ENCODE peak calls at places on chromosomes 2 and 18, in six cellular contexts. X is upper lobe of right lung, R is heart right ventricle, W is HCT116, I is IMR-90, P is PC-3. E is an unnamed sample. For H3K4me1, the result is how much of the 10 kb centered on the place peaks cover.

GRCh38 chr18:33577688-33578370 is at the start of gene ASXL3:
- DNase-seq in W (no peak), X (peak), R (peak), P (no peak), I (no peak), E (no peak)

GRCh38 chr2:217903859-217904613 is 98.8 kb downstream of the TNS1 start:
- DNase-seq in P (no peak), X (peak), W (no peak), I (peak), R (peak), E (no peak)

GRCh38 chr2:121376851-121377250 is 91.8 kb upstream of the TFCP2L1 start:
- DNase-seq in I (peak), X (no peak), W (no peak), P (no peak), R (no peak), E (no peak)

GRCh38 chr18:13524054-13524453 is 202.3 kb downstream of the FAM210A start:
- DNase-seq in I (no peak), R (no peak), P (no peak), W (no peak), X (no peak), E (no peak)

GRCh38 chr2:105184420-105184819 is 57.1 kb upstream of the GPR45 start:
- DNase-seq in R (no peak), P (no peak), X (no peak), W (no peak), I (no peak), E (no peak)

GRCh38 chr2:64854773-64855237 is 134.4 kb upstream of the SLC1A4 start:
- DNase-seq in W (no peak), P (no peak), I (peak), X (no peak), R (peak), E (no peak)

GRCh38 chr2:10303174-10303633 is 500 bp downstream of the HPCAL1 start:
- DNase-seq in W (no peak), R (no peak), X (no peak), P (no peak), I (no peak), E (no peak)

GRCh38 chr18:36212301-36212977 is 25.1 kb downstream of the MOCOS start:
- DNase-seq in R (no peak), X (no peak), W (no peak), P (no peak), I (peak), E (no peak)

GRCh38 chr2:99166218-99166617 is 11.5 kb downstream of the LIPT1 start:
- DNase-seq in W (no peak), X (no peak), R (no peak), I (no peak), P (no peak), E (no peak)

GRCh38 chr18:8507361-8507760 is 101.9 kb upstream of the RAB12 start:
- DNase-seq in X (no peak), R (no peak), W (peak), I (peak), P (no peak), E (no peak)

GRCh38 chr2:46297546-46298271 is 502 bp downstream of the EPAS1 start:
- DNase-seq in R (peak), P (peak), W (no peak), I (no peak), X (peak), E (peak)

GRCh38 chr2:231680284-231680991 is 27.9 kb upstream of the PTMA start:
- DNase-seq in W (no peak), P (peak), R (peak), X (peak), I (no peak), E (no peak)

GRCh38 chr18:31105733-31106132 is 3.5 kb upstream of the DSC2 start:
- DNase-seq in I (no peak), R (no peak), W (no peak), X (no peak), P (no peak), E (no peak)

GRCh38 chr2:7237476-7237875 is 320.3 kb downstream of the RNF144A start:
- DNase-seq in W (no peak), R (no peak), I (no peak), X (no peak), P (no peak), E (no peak)

GRCh38 chr2:152115952-152116351 is 17.1 kb upstream of the CACNB4 start:
- DNase-seq in W (no peak), I (no peak), P (peak), X (no peak), R (no peak), E (no peak)

GRCh38 chr18:77249583-77250500 is at the start of gene GALR1:
- DNase-seq in R (no peak), I (no peak), X (no peak), W (no peak), P (no peak), E (no peak)

GRCh38 chr18:29191263-29191662 is 1014.3 kb upstream of the CDH2 start:
- DNase-seq in X (no peak), W (no peak), R (no peak), I (peak), P (peak), E (no peak)

GRCh38 chr18:48534364-48534763 is 4.5 kb upstream of the CTIF start:
- DNase-seq in I (peak), P (no peak), R (no peak), W (no peak), X (no peak), E (no peak)

GRCh38 chr2:184463866-184464248 is 134.5 kb upstream of the ZNF804A start:
- DNase-seq in I (no peak), P (no peak), R (no peak), X (no peak), W (no peak), E (no peak)

GRCh38 chr2:59182249-59182648 is 941.1 kb upstream of the FANCL start:
- DNase-seq in X (no peak), W (no peak), I (peak), P (peak), R (no peak), E (no peak)

GRCh38 chr2:215775106-215775505 is 238.2 kb downstream of the MREG start:
- DNase-seq in I (no peak), X (no peak), P (no peak), W (no peak), R (no peak), E (no peak)

GRCh38 chr18:62500966-62501591 is 21.7 kb upstream of the ZCCHC2 start:
- DNase-seq in P (no peak), I (no peak), R (no peak), W (no peak), X (no peak), E (no peak)

GRCh38 chr2:95348609-95349567 is 51.7 kb downstream of the KCNIP3 start:
- DNase-seq in P (no peak), X (no peak), I (peak), W (no peak), R (no peak), E (no peak)

GRCh38 chr18:22827216-22827615 is 105.9 kb upstream of the RBBP8 start:
- DNase-seq in R (no peak), X (no peak), I (peak), P (peak), W (no peak), E (no peak)

GRCh38 chr2:25258814-25259743 is 82.6 kb downstream of the DNMT3A start:
- DNase-seq in R (no peak), W (no peak), X (no peak), P (no peak), I (no peak), E (no peak)

GRCh38 chr18:48390641-48391040 is 18.5 kb downstream of the ZBTB7C start:
- DNase-seq in P (no peak), W (no peak), R (no peak), I (no peak), X (no peak), E (no peak)

GRCh38 chr2:132581917-132582316 is 88.1 kb downstream of the LYPD1 start:
- DNase-seq in P (peak), I (no peak), W (no peak), X (no peak), R (no peak), E (no peak)

GRCh38 chr2:99645960-99646359 is 156.1 kb upstream of the REV1 start:
- DNase-seq in I (no peak), X (no peak), W (no peak), R (no peak), P (no peak), E (no peak)

GRCh38 chr2:83686863-83687262 is 772.2 kb downstream of the SUCLG1 start:
- DNase-seq in X (no peak), I (no peak), W (no peak), R (no peak), P (no peak), E (no peak)

GRCh38 chr18:1463981-1464380 is 559.3 kb downstream of the ADCYAP1 start:
- DNase-seq in W (no peak), X (no peak), R (no peak), P (no peak), I (no peak), E (no peak)

GRCh38 chr18:59344990-59345389 is 14.1 kb downstream of the LMAN1 start:
- DNase-seq in W (no peak), R (no peak), P (no peak), I (no peak), X (no peak), E (no peak)

GRCh38 chr18:77138270-77138669 is 5.7 kb upstream of the MBP start:
- DNase-seq in P (no peak), X (no peak), I (no peak), R (no peak), W (no peak), E (no peak)

GRCh38 chr18:35343488-35343935 is 708 bp downstream of the ZNF24 start:
- DNase-seq in P (no peak), X (no peak), W (no peak), R (no peak), I (no peak), E (no peak)

DNA sequence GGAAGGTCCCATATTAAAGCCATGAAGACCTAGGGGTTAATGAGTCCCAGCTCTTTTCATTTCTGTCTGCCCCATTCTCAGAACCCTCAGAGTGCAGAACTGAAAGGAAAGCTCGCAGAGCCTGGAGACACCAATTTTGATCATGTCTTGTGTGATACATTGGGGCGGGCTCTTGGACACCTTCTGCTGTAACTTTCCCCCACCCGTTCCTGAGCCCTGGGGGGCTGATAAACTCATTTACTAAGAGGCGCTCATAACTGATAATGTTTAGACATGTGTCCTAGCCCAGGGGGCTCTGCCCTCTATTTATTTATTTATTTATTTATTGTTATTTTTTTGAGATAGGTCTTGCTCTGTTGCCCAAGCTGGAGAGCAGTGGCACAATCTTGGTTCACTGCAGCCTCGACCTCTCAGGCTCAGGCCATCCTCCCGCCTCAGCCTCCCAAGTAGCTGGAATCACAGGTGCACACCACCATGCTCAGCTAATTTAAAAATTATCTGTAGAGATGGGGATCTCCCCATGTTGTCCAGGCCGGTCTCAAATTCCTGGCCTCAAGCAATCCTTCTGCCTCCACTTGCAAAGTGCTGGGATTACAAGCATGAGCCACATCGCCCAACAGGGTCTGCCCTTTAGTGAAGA is 72.4 kb upstream of the HAAO start:
- DNase-seq in P (no peak), R (no peak), X (no peak), I (no peak), W (no peak), E (no peak)
- H3K4me1 ChIP-seq in P (under half), R (half or more), X (under half), I (under half), W (under half), E (under half)

GRCh38 chr18:74213429-74213828 is 65.1 kb downstream of the TIMM21 start:
- DNase-seq in X (no peak), W (no peak), P (no peak), R (no peak), I (no peak), E (no peak)
- H3K27ac ChIP-seq in X (no peak), W (no peak), P (no peak), R (no peak), I (no peak), E (no peak)

GRCh38 chr2:157836531-157836930 is 39.6 kb downstream of the ACVR1 start:
- DNase-seq in P (no peak), X (no peak), I (no peak), W (no peak), R (no peak), E (no peak)
- TF ChIP-seq CTCF in P (no peak), X (no peak), I (no peak), W (no peak), R (no peak), E (no peak)

GRCh38 chr2:74869522-74869921 is 35.6 kb downstream of the HK2 start:
- DNase-seq in I (no peak), X (no peak), R (no peak), P (no peak), W (no peak), E (no peak)
- H3K4me1 ChIP-seq in I (under half), X (under half), R (under half), P (under half), W (under half), E (under half)

GRCh38 chr2:27069961-27070618 is 1.4 kb downstream of the OST4 start:
- DNase-seq in P (no peak), I (no peak), X (no peak), R (no peak), W (no peak), E (no peak)
- H3K27ac ChIP-seq in P (no peak), I (peak), X (no peak), R (peak), W (no peak), E (no peak)

E was measured in CD8-positive, alpha-beta T cell.